ENCODE peak calls at places on chromosomes 13 and 19, in five cellular contexts. X is BJ, L is HFF-Myc, D is BE2C, V is glutamatergic neuron. Q is an unnamed sample.
A peak's percentile ranks its signal among the peaks of the same experiment; 100 is the strongest.

GRCh38 chr19:51457351-51458013 is 772 bp downstream of the SIGLEC8 start:
- DNase-seq in X (no peak), L (no peak), D (no peak), V (no peak), Q (no peak)

GRCh38 chr13:110640591-110641029 is 25.3 kb downstream of the NAXD start:
- DNase-seq in X (no peak), L (no peak), D (peak; percentile 55), V (no peak), Q (no peak)

GRCh38 chr13:59823495-59823894 is 340.2 kb downstream of the DIAPH3 start:
- DNase-seq in X (no peak), L (peak; percentile 6), D (no peak), V (no peak), Q (no peak)

GRCh38 chr13:43087960-43088580 is 64.7 kb downstream of the DNAJC15 start:
- DNase-seq in X (no peak), L (no peak), D (no peak), V (no peak), Q (no peak)

GRCh38 chr19:945401-946252 is 19.8 kb downstream of the ARID3A start:
- DNase-seq in X (no peak), L (no peak), D (no peak), V (no peak), Q (no peak)

GRCh38 chr19:31266196-31266595 is 83.0 kb downstream of the TSHZ3 start:
- DNase-seq in X (no peak), L (no peak), D (no peak), V (no peak), Q (no peak)

GRCh38 chr19:50384685-50385535 is 763 bp downstream of the POLD1 start:
- DNase-seq in X (no peak), L (no peak), D (no peak), V (no peak), Q (no peak)

GRCh38 chr19:35030257-35031071 is at the start of gene SCN1B:
- DNase-seq in X (no peak), L (no peak), D (peak; percentile 75), V (peak; percentile 82), Q (peak; percentile 70)

GRCh38 chr13:45441633-45442032 is 23.1 kb upstream of the COG3 start:
- DNase-seq in X (no peak), L (no peak), D (no peak), V (no peak), Q (no peak)

GRCh38 chr13:98676239-98676638 is 76.2 kb downstream of the SLC15A1 start:
- DNase-seq in X (no peak), L (no peak), D (peak; percentile 42), V (no peak), Q (no peak)

GRCh38 chr13:19601749-19602725 is 31.4 kb upstream of the MPHOSPH8 start:
- DNase-seq in X (no peak), L (no peak), D (peak; percentile 82), V (peak; percentile 71), Q (peak; percentile 59)

GRCh38 chr19:39566064-39566463 is 26.1 kb upstream of the EID2 start:
- DNase-seq in X (no peak), L (no peak), D (no peak), V (no peak), Q (no peak)

GRCh38 chr13:24684600-24684998 is 4.4 kb downstream of the ATP12A start:
- DNase-seq in X (no peak), L (no peak), D (no peak), V (no peak), Q (no peak)

GRCh38 chr19:15429825-15430467 is 11.2 kb upstream of the AKAP8L start:
- DNase-seq in X (no peak), L (no peak), D (no peak), V (no peak), Q (no peak)

GRCh38 chr13:44932171-44932849 is 57.0 kb downstream of the NUFIP1 start:
- DNase-seq in X (no peak), L (no peak), D (no peak), V (no peak), Q (no peak)

GRCh38 chr13:110912651-110913051 is 2.2 kb downstream of the ANKRD10 start:
- DNase-seq in X (no peak), L (no peak), D (no peak), V (no peak), Q (no peak)

GRCh38 chr19:31002852-31003251 is 346.4 kb downstream of the TSHZ3 start:
- DNase-seq in X (no peak), L (no peak), D (no peak), V (no peak), Q (no peak)

GRCh38 chr13:48801255-48801654 is 147.5 kb downstream of the CYSLTR2 start:
- DNase-seq in X (peak; percentile 53), L (peak; percentile 87), D (no peak), V (no peak), Q (no peak)

GRCh38 chr13:67036694-67037093 is 193.4 kb downstream of the PCDH9 start:
- DNase-seq in X (no peak), L (no peak), D (peak; percentile 9), V (no peak), Q (no peak)

GRCh38 chr19:11418518-11419506 is at the start of gene RGL3:
- DNase-seq in X (no peak), L (no peak), D (no peak), V (peak; percentile 60), Q (peak; percentile 40)

GRCh38 chr13:95002968-95003813 is 290.8 kb upstream of the SOX21 start:
- DNase-seq in X (no peak), L (no peak), D (no peak), V (peak; percentile 30), Q (no peak)

GRCh38 chr13:99984463-99985242 is 3.1 kb downstream of the ZIC2 start:
- DNase-seq in X (no peak), L (no peak), D (no peak), V (peak; percentile 35), Q (peak; percentile 29)

GRCh38 chr19:13031917-13032623 is 36.8 kb downstream of the NFIX start:
- DNase-seq in X (no peak), L (no peak), D (no peak), V (no peak), Q (no peak)

GRCh38 chr19:49445997-49446396 is 4.7 kb upstream of the SLC17A7 start:
- DNase-seq in X (no peak), L (no peak), D (no peak), V (no peak), Q (no peak)

GRCh38 chr13:61247149-61247936 is 168.3 kb downstream of the PCDH20 start:
- DNase-seq in X (no peak), L (no peak), D (no peak), V (no peak), Q (no peak)

GRCh38 chr13:29858231-29858630 is 7.8 kb upstream of the UBL3 start:
- DNase-seq in X (no peak), L (no peak), D (no peak), V (no peak), Q (no peak)

GRCh38 chr13:38635030-38635429 is 51.8 kb upstream of the FREM2 start:
- DNase-seq in X (no peak), L (no peak), D (no peak), V (no peak), Q (no peak)

GRCh38 chr19:43229315-43229714 is 23.9 kb upstream of the PSG4 start:
- DNase-seq in X (no peak), L (no peak), D (no peak), V (no peak), Q (no peak)

GRCh38 chr19:46466536-46467199 is 4.7 kb downstream of the PNMA8A start:
- DNase-seq in X (peak; percentile 62), L (peak; percentile 44), D (no peak), V (no peak), Q (no peak)

GRCh38 chr13:45718063-45718462 is 15.9 kb downstream of the CBY2 start:
- DNase-seq in X (no peak), L (no peak), D (no peak), V (no peak), Q (peak; percentile 18)

GRCh38 chr19:58261968-58262921 is 16.5 kb upstream of the ZNF8 start:
- DNase-seq in X (no peak), L (no peak), D (no peak), V (no peak), Q (no peak)

GRCh38 chr13:95573226-95573625 is 20.7 kb downstream of the CLDN10 start:
- DNase-seq in X (no peak), L (no peak), D (no peak), V (no peak), Q (no peak)

GRCh38 chr13:30763786-30764440 is 28.6 kb downstream of the ALOX5AP start:
- DNase-seq in X (no peak), L (no peak), D (no peak), V (peak; percentile 42), Q (no peak)

GRCh38 chr13:94419304-94419943 is 60.1 kb downstream of the DCT start:
- DNase-seq in X (no peak), L (no peak), D (no peak), V (no peak), Q (no peak)

GRCh38 chr13:110106726-110107125 is 200.2 kb downstream of the COL4A1 start:
- DNase-seq in X (no peak), L (no peak), D (no peak), V (no peak), Q (no peak)

DNA sequence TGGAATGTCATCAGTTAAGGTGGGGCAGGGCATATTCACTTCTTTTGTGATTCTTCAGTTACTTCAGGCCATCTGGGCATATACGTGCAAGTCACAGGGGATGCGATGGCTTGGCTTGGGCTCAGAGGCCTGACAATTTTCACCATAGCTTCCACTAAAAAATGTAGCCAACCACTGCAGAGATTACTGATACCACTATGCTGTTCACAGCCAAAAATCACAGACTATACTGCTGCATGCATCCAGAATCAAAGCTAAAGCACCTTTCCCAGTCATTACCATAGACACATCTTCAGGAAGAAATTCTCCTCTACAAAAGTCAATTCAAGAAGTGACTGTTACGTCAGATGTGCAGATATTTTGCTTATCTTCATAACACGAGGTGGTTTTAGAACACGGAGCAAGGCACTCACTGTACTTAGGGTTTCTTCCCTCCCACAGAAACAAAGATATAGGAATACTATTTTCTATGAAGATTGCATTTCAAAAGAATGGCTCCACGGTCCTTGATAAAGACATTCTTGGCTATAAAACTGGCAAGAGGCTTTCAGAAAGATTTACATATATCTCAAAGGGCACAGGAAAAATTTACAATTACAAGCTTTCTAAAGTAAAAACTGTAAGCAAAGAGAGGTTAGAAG is 1556.6 kb upstream of the PRR20A start:
- DNase-seq in X (no peak), L (no peak), D (no peak), V (no peak), Q (no peak)
- TF ChIP-seq CTCF in X (no peak), L (no peak), D (no peak), V (no peak), Q (no peak)

GRCh38 chr13:92074658-92075057 is 676.2 kb downstream of the GPC5 start:
- DNase-seq in X (no peak), L (no peak), D (peak; percentile 48), V (no peak), Q (peak; percentile 14)
- TF ChIP-seq CTCF in X (no peak), L (no peak), D (peak; percentile 85), V (peak; percentile 35), Q (no peak)

DNA sequence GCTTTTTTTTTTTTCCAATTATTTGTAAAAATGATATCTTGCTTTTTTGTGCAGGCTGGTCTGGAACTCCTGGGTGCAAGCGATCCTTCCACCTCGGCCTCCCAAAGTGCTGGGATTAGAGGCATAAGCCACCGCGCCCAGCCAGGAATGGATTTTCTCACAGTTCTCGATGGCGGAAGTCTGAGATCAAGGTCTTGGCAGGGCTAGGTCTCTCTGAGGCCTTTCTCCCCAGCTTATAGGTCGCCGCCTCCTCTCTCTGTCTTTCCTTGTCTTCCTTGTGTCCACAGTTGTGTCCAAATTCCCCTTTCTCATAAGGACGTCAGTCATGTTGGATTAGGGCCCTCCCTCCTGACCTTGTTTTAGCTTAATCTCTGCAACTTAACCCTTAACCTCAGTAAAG is 200.5 kb downstream of the UQCRFS1 start:
- DNase-seq in X (no peak), L (no peak), D (no peak), V (no peak), Q (no peak)
- TF ChIP-seq CTCF in X (no peak), L (no peak), D (no peak), V (no peak), Q (no peak)

GRCh38 chr13:52738719-52739467 is 727 bp downstream of the CNMD start:
- DNase-seq in X (no peak), L (no peak), D (peak; percentile 40), V (peak; percentile 66), Q (peak; percentile 64)
- TF ChIP-seq CTCF in X (peak; percentile 32), L (peak; percentile 36), D (peak; percentile 22), V (peak; percentile 69), Q (peak; percentile 59)